ENCODE peak calls at places on chromosomes 11 and 22, in four cellular contexts. M is activated effector memory CD4-positive, alpha-beta T cell treated with anti-CD3 and anti-CD28 coated beads, Interleukin-2, amount 50 U/mL, for 16 hours; J is adrenal gland; B is CD8-positive, alpha-beta T cell. G is an unnamed sample.

GRCh38 chr11:127815316-127815715 is 772.0 kb downstream of the ETS1 start:
- DNase-seq in M (no peak), J (no peak), B (no peak), G (no peak)

GRCh38 chr11:6556139-6556949 is 47.1 kb downstream of the RRP8 start:
- DNase-seq in B (no peak), M (no peak), J (no peak), G (no peak)

GRCh38 chr11:118881130-118881717 is 2.5 kb upstream of the CXCR5 start:
- DNase-seq in J (no peak), M (no peak), B (no peak), G (no peak)

GRCh38 chr11:118889796-118890195 is 6.1 kb downstream of the CXCR5 start:
- DNase-seq in B (no peak), M (no peak), J (peak; percentile 78), G (no peak)

GRCh38 chr11:104451193-104451592 is 287.2 kb upstream of the PDGFD start:
- DNase-seq in B (no peak), M (no peak), J (no peak), G (no peak)

GRCh38 chr11:61415381-61415780 is 14.4 kb downstream of the CPSF7 start:
- DNase-seq in M (no peak), B (no peak), J (no peak), G (no peak)

GRCh38 chr11:122756417-122756816 is 81.9 kb upstream of the CRTAM start:
- DNase-seq in J (no peak), M (peak; percentile 74), B (peak; percentile 58), G (no peak)

GRCh38 chr11:68441466-68442230 is 18.9 kb upstream of the PPP6R3 start:
- DNase-seq in M (no peak), B (no peak), J (no peak), G (no peak)

GRCh38 chr11:116180806-116181600 is 591.8 kb downstream of the BUD13 start:
- DNase-seq in J (no peak), M (no peak), B (no peak), G (no peak)

GRCh38 chr22:25448435-25449051 is 115.9 kb upstream of the GRK3 start:
- DNase-seq in B (no peak), J (peak; percentile 30), M (peak; percentile 66), G (no peak)

GRCh38 chr11:11435673-11436072 is 82.6 kb upstream of the CSNK2A3 start:
- DNase-seq in B (no peak), M (no peak), J (no peak), G (no peak)

GRCh38 chr11:76280882-76281557 is 74.7 kb upstream of the WNT11 start:
- DNase-seq in J (no peak), M (no peak), B (no peak), G (no peak)

GRCh38 chr11:88179141-88179540 is 3.9 kb upstream of the RAB38 start:
- DNase-seq in J (no peak), M (no peak), B (no peak), G (no peak)

GRCh38 chr22:44261861-44262595 is 50.7 kb downstream of the SHISAL1 start:
- DNase-seq in B (no peak), J (no peak), M (peak; percentile 28), G (peak; percentile 47)

GRCh38 chr11:92388380-92388779 is 163.8 kb downstream of the FAT3 start:
- DNase-seq in B (no peak), J (no peak), M (no peak), G (no peak)

GRCh38 chr22:39967996-39968968 is 8.1 kb downstream of the TMA7B start:
- DNase-seq in M (no peak), B (no peak), J (no peak), G (no peak)

GRCh38 chr22:26884921-26885320 is 227.5 kb downstream of the MIAT start:
- DNase-seq in M (no peak), J (no peak), B (no peak), G (no peak)

GRCh38 chr11:28559497-28559896 is 451.3 kb downstream of the METTL15 start:
- DNase-seq in B (no peak), M (no peak), J (no peak), G (no peak)